ENCODE peak calls at places on chromosomes 16 and 17, in four cellular contexts. One of them, this sample, is unnamed.

GRCh38 chr16:86883583-86884188 is 305.3 kb downstream of the FOXL1 start:
- DNase-seq in K562: no peak
- DNase-seq in GM23248: no peak
- DNase-seq in mesendoderm: peak; percentile 19
- DNase-seq in this sample: no peak

GRCh38 chr16:138049-138417 is 440 bp downstream of the NPRL3 start:
- DNase-seq in K562: peak; percentile 76
- DNase-seq in GM23248: peak; percentile 51
- DNase-seq in mesendoderm: peak; percentile 36
- DNase-seq in this sample: peak; percentile 56

GRCh38 chr16:65077181-65077580 is 44.7 kb downstream of the CDH11 start:
- DNase-seq in K562: no peak
- DNase-seq in mesendoderm: no peak
- DNase-seq in GM23248: no peak
- DNase-seq in this sample: no peak

GRCh38 chr17:79065105-79065670 is 9.4 kb upstream of the ENGASE start:
- DNase-seq in K562: peak; percentile 66
- DNase-seq in GM23248: peak; percentile 57
- DNase-seq in mesendoderm: peak; percentile 61
- DNase-seq in this sample: no peak

GRCh38 chr17:38885728-38886642 is 16.1 kb downstream of the LASP1 start:
- DNase-seq in K562: no peak
- DNase-seq in GM23248: peak; percentile 52
- DNase-seq in mesendoderm: peak; percentile 94
- DNase-seq in this sample: no peak

GRCh38 chr17:82065638-82066303 is at the start of gene DUS1L:
- DNase-seq in K562: peak; percentile 91
- DNase-seq in GM23248: peak; percentile 77
- DNase-seq in mesendoderm: peak; percentile 50
- DNase-seq in this sample: peak; percentile 56

GRCh38 chr17:4852504-4853075 is 19.4 kb downstream of the MINK1 start:
- DNase-seq in GM23248: peak; percentile 78
- DNase-seq in mesendoderm: no peak
- DNase-seq in K562: peak; percentile 58
- DNase-seq in this sample: no peak

GRCh38 chr17:46770439-46770817 is 48.1 kb downstream of the WNT3 start:
- DNase-seq in GM23248: no peak
- DNase-seq in mesendoderm: no peak
- DNase-seq in K562: no peak
- DNase-seq in this sample: no peak

GRCh38 chr17:79732804-79733691 is 2.3 kb downstream of the ENPP7 start:
- DNase-seq in GM23248: no peak
- DNase-seq in mesendoderm: no peak
- DNase-seq in K562: no peak
- DNase-seq in this sample: no peak

GRCh38 chr17:1509255-1509943 is 7.0 kb downstream of the INPP5K start:
- DNase-seq in mesendoderm: no peak
- DNase-seq in K562: no peak
- DNase-seq in GM23248: no peak
- DNase-seq in this sample: no peak

GRCh38 chr17:61282377-61282776 is 117.3 kb upstream of the TBX2 start:
- DNase-seq in mesendoderm: no peak
- DNase-seq in GM23248: no peak
- DNase-seq in K562: no peak
- DNase-seq in this sample: no peak
- H3K4me2 ChIP-seq in mesendoderm: no peak overlapping the region
- H3K4me2 ChIP-seq in GM23248: no peak overlapping the region
- H3K4me2 ChIP-seq in K562: no peak overlapping the region
- H3K4me2 ChIP-seq in this sample: no peak overlapping the region

GRCh38 chr16:4280625-4281024 is 7.8 kb upstream of the TFAP4 start:
- DNase-seq in K562: no peak
- DNase-seq in GM23248: no peak
- DNase-seq in mesendoderm: no peak
- DNase-seq in this sample: no peak

GRCh38 chr16:4277987-4278513 is 5.2 kb upstream of the TFAP4 start:
- DNase-seq in K562: no peak
- DNase-seq in GM23248: no peak
- DNase-seq in mesendoderm: no peak
- DNase-seq in this sample: no peak

GRCh38 chr16:4285167-4285566 is 12.3 kb upstream of the TFAP4 start:
- DNase-seq in K562: peak; percentile 4
- DNase-seq in mesendoderm: no peak
- DNase-seq in GM23248: no peak
- DNase-seq in this sample: no peak

GRCh38 chr16:4288148-4288921 is 15.5 kb upstream of the TFAP4 start:
- DNase-seq in GM23248: peak; percentile 89
- DNase-seq in mesendoderm: peak; percentile 79
- DNase-seq in K562: peak; percentile 87
- DNase-seq in this sample: peak; percentile 72

GRCh38 chr16:4283939-4284338 is 11.1 kb upstream of the TFAP4 start:
- DNase-seq in GM23248: peak; percentile 55
- DNase-seq in K562: peak; percentile 4
- DNase-seq in mesendoderm: peak; percentile 81
- DNase-seq in this sample: no peak
- H3K4me2 ChIP-seq in GM23248: no peak overlapping the region
- H3K4me2 ChIP-seq in K562: no peak overlapping the region
- H3K4me2 ChIP-seq in mesendoderm: no peak overlapping the region
- H3K4me2 ChIP-seq in this sample: no peak overlapping the region

GRCh38 chr17:72408641-72409040 is 287.8 kb downstream of the SOX9 start:
- DNase-seq in K562: no peak
- DNase-seq in GM23248: no peak
- DNase-seq in mesendoderm: no peak
- DNase-seq in this sample: no peak

GRCh38 chr17:72408122-72408382 is 287.2 kb downstream of the SOX9 start:
- DNase-seq in mesendoderm: no peak
- DNase-seq in GM23248: no peak
- DNase-seq in K562: no peak
- DNase-seq in this sample: no peak

GRCh38 chr17:72407336-72408121 is 286.7 kb downstream of the SOX9 start:
- DNase-seq in GM23248: peak; percentile 100
- DNase-seq in K562: no peak
- DNase-seq in mesendoderm: peak; percentile 80
- DNase-seq in this sample: no peak

GRCh38 chr17:72411124-72411563 is 290.3 kb downstream of the SOX9 start:
- DNase-seq in GM23248: no peak
- DNase-seq in K562: no peak
- DNase-seq in mesendoderm: no peak
- DNase-seq in this sample: no peak

DNA sequence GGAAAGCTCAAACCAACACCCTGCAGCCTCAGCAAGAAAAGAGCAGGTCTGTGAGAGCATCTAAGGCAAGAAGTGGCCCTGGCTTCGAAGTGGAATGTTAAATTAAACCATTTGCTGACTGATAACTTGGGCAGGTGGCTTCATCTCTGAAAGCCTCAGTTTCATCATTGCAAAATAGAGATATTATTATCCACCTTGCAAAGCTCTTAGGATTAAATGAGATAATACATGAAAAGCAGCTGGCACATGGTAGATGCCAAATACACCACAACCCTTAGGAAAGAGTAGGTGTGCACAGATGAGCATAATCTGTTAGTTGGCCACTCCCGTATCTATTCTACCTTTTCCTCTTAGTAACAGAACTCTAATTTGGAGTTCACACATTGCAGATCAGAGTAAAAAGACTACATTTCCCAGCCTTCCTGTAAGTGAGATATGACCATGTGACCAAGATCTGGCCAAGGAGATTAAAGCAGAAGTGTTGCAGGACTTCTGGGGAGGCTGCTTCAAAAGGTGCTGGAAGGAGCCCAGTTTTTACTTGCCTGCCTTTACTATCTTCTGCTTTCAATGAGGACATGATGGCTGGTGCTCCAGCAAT is 288.7 kb downstream of the SOX9 start:
- DNase-seq in mesendoderm: no peak
- DNase-seq in K562: no peak
- DNase-seq in GM23248: no peak
- DNase-seq in this sample: no peak
- H3K4me2 ChIP-seq in mesendoderm: no peak overlapping the region
- H3K4me2 ChIP-seq in K562: no peak overlapping the region
- H3K4me2 ChIP-seq in GM23248: no peak overlapping the region
- H3K4me2 ChIP-seq in this sample: no peak overlapping the region

DNA sequence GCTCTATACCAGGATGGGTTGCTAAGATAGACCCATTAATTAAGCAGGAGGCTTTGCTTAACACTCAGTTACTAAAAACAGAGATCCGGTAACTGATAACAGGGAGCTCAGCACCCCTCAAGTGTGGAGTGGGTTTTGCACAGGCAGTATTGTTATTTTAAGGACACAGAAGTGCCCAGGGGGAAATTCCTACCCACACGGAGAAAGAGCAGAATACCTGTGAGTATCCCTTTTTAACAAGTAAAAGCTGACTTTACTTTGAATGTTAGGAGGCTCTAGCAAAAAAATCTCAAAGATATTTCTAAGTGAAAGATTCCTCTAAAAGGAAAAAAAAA is 32.8 kb upstream of the HAS3 start:
- DNase-seq in K562: no peak
- DNase-seq in mesendoderm: no peak
- DNase-seq in GM23248: no peak
- DNase-seq in this sample: no peak
- H3K4me2 ChIP-seq in K562: no peak overlapping the region
- H3K4me2 ChIP-seq in mesendoderm: no peak overlapping the region
- H3K4me2 ChIP-seq in GM23248: no peak overlapping the region
- H3K4me2 ChIP-seq in this sample: no peak overlapping the region

GRCh38 chr17:45256114-45256966 is 5.6 kb downstream of the SPATA32 start:
- DNase-seq in mesendoderm: peak; percentile 46
- DNase-seq in GM23248: no peak
- DNase-seq in K562: peak; percentile 57
- DNase-seq in this sample: no peak
- H3K4me2 ChIP-seq in mesendoderm: no peak overlapping the region
- H3K4me2 ChIP-seq in GM23248: no peak overlapping the region
- H3K4me2 ChIP-seq in K562: no peak overlapping the region
- H3K4me2 ChIP-seq in this sample: no peak overlapping the region

DNA sequence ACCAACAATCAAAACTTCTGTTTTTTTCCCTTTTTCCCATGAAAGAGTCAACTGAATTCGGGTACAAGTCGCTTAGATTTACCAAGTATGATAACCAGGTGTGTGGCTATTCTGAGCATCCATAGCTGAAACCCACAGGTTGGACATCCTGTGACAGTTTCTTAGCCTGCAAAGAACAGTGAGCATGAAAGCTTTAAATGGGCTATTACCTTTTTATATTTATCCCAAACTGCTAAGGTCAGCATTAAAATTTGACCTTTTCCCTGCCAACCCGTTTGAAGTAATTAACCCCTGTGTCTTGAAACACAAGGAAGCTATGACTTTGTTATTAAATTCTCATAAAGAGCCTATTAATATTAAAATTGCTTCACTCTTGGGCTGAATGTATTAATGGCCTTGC is 1065.0 kb upstream of the RBFOX1 start:
- DNase-seq in mesendoderm: no peak
- DNase-seq in GM23248: no peak
- DNase-seq in K562: no peak
- DNase-seq in this sample: no peak
- H3K4me2 ChIP-seq in mesendoderm: no peak overlapping the region
- H3K4me2 ChIP-seq in GM23248: no peak overlapping the region
- H3K4me2 ChIP-seq in K562: no peak overlapping the region
- H3K4me2 ChIP-seq in this sample: no peak overlapping the region